ENCODE peak calls at places on chromosomes 2 and 18, in six cellular contexts. Q is SK-N-SH, B is upper lobe of right lung, L is PC-3, J is left ventricle myocardium inferior, A is HCT116. X is an unnamed sample.

GRCh38 chr2:50529600-50530218 is 502.2 kb downstream of the NRXN1 start:
- DNase-seq in Q (peak; percentile 19), B (no peak), L (peak; percentile 70), J (no peak), A (peak; percentile 43), X (no peak)

GRCh38 chr2:136085810-136086209 is 32.1 kb downstream of the CXCR4 start:
- DNase-seq in Q (no peak), B (no peak), L (peak; percentile 74), J (no peak), A (no peak), X (no peak)

GRCh38 chr2:112658820-112659667 is 13.3 kb downstream of the SLC20A1 start:
- DNase-seq in Q (no peak), B (no peak), L (peak; percentile 25), J (no peak), A (no peak), X (no peak)

GRCh38 chr2:10431797-10432196 is 16.3 kb downstream of the ODC1 start:
- DNase-seq in Q (peak; percentile 34), B (no peak), L (no peak), J (no peak), A (no peak), X (no peak)

GRCh38 chr2:96906719-96907404 is 37.0 kb upstream of the SEMA4C start:
- DNase-seq in Q (peak; percentile 71), B (no peak), L (no peak), J (peak; percentile 65), A (no peak), X (no peak)

GRCh38 chr2:65545818-65546217 is 113.4 kb upstream of the SPRED2 start:
- DNase-seq in Q (no peak), B (no peak), L (no peak), J (no peak), A (no peak), X (no peak)

GRCh38 chr2:74457549-74458131 is 598 bp upstream of the WBP1 start:
- DNase-seq in Q (peak; percentile 76), B (peak; percentile 87), L (peak; percentile 72), J (peak; percentile 67), A (no peak), X (peak; percentile 71)

GRCh38 chr2:120465989-120466703 is 120.2 kb downstream of the INHBB start:
- DNase-seq in Q (no peak), B (peak; percentile 53), L (no peak), J (no peak), A (no peak), X (no peak)

GRCh38 chr2:68737717-68738116 is 3.1 kb downstream of the ARHGAP25 start:
- DNase-seq in Q (no peak), B (no peak), L (no peak), J (no peak), A (no peak), X (no peak)

GRCh38 chr2:159228006-159228655 is 58.4 kb downstream of the WDSUB1 start:
- DNase-seq in Q (no peak), B (no peak), L (no peak), J (no peak), A (no peak), X (no peak)

GRCh38 chr2:168669151-168669550 is 133.3 kb upstream of the NOSTRIN start:
- DNase-seq in Q (no peak), B (no peak), L (no peak), J (no peak), A (no peak), X (no peak)

GRCh38 chr2:183898641-183899040 is 699.7 kb upstream of the ZNF804A start:
- DNase-seq in Q (no peak), B (no peak), L (peak; percentile 30), J (no peak), A (no peak), X (no peak)

GRCh38 chr18:59662008-59662701 is 35.1 kb downstream of the CCBE1 start:
- DNase-seq in Q (no peak), B (no peak), L (peak; percentile 88), J (no peak), A (no peak), X (no peak)

GRCh38 chr2:6213056-6213780 is 521.0 kb downstream of the SOX11 start:
- DNase-seq in Q (no peak), B (no peak), L (no peak), J (no peak), A (no peak), X (no peak)

GRCh38 chr2:161415041-161415440 is 1.1 kb upstream of the TBR1 start:
- DNase-seq in Q (peak; percentile 41), B (no peak), L (peak; percentile 31), J (no peak), A (no peak), X (no peak)

GRCh38 chr18:23716516-23716915 is 27.3 kb downstream of the LAMA3 start:
- DNase-seq in Q (no peak), B (no peak), L (no peak), J (no peak), A (no peak), X (no peak)

GRCh38 chr18:40066368-40066767 is 1888.7 kb upstream of the PIK3C3 start:
- DNase-seq in Q (no peak), B (no peak), L (no peak), J (no peak), A (no peak), X (no peak)

GRCh38 chr2:8043295-8043694 is 638.6 kb upstream of the ID2 start:
- DNase-seq in Q (no peak), B (no peak), L (no peak), J (no peak), A (no peak), X (no peak)

GRCh38 chr2:8572712-8573233 is 109.1 kb upstream of the ID2 start:
- DNase-seq in Q (no peak), B (peak; percentile 48), L (no peak), J (no peak), A (no peak), X (no peak)

GRCh38 chr2:174546519-174547506 is 50.8 kb downstream of the WIPF1 start:
- DNase-seq in Q (peak; percentile 47), B (no peak), L (peak; percentile 45), J (no peak), A (peak; percentile 29), X (peak; percentile 8)

GRCh38 chr2:229129738-229130371 is 141.2 kb downstream of the PID1 start:
- DNase-seq in Q (peak; percentile 10), B (no peak), L (peak; percentile 18), J (no peak), A (no peak), X (no peak)

DNA sequence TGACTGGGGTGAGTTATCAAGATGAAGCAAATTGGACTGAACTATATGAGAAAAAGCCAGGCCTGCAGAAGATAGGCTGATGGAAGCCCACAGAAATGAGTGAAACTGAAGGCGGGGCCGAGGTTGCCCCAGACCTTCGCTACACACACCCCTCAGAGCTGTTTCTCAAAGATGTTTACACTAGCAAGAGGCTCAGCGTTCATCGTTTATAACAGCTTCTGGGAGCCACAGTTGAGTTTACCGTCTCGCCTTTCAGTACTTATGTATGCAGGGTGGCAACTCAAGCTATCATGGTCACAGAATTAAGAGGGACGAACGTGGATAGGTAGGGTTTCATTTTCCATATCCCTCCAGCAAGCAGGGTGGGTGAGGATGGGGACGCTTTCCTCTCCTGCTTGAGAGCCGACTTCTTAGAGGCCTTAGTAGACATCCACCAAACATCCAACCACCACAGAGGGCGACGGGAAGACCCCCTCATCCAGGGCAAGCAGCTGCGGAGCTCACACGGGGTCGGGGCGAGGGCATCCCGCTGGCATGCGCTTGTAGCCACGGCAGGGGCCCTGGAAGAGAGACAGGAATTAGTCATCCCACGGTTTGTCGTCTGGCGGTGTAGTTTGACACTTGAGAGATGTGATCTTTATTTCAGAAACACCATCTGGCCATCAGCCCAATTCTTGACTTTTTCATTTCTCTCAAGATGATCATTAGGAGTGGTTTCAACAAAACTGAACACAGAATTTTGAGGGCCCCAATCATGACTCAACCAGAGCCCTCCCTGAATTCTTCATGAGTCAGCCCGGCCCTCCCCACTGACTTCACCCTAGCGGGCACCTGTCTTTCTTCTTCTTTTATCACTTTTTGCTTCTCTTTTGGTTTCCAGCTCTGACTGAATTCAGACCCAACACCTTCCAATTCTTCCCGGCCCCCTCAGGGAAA is 109.1 kb upstream of the CTDP1 start:
- DNase-seq in Q (no peak), B (no peak), L (no peak), J (no peak), A (peak; percentile 73), X (no peak)
- H3K27ac ChIP-seq in Q (no peak overlapping the region), B (no peak overlapping the region), L (no peak overlapping the region), J (no peak overlapping the region), A (peak overlapping the region; percentile 87), X (no peak overlapping the region)

GRCh38 chr2:127810637-127811396 is at the start of gene WDR33:
- DNase-seq in Q (peak; percentile 96), B (peak; percentile 96), L (peak; percentile 93), J (peak; percentile 91), A (peak; percentile 80), X (peak; percentile 87)
- TF ChIP-seq CTCF in Q (no peak), B (no peak), L (peak; percentile 27), J (peak; percentile 22), A (no peak), X (no peak)

DNA sequence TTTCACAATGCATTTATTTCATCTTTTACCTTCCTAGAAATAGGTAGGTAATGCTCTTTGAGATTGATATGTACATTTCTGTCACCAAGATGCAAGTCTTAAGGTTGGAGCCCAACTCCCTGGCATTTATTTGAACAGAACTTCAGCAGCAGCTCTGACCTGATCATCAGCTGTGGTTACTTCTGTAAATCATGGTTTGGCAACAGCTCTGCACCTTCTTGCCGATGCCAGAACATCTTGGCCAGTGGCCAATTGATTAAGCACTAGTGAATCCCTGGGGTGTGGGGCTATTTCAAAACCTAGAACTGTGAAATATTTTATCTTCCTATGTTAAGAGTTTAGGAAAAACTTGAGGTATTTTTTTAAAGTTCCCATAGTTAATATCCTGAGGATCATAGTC is 124.8 kb upstream of the NYAP2 start:
- DNase-seq in Q (peak; percentile 13), B (no peak), L (peak; percentile 82), J (no peak), A (no peak), X (no peak)
- H3K4me3 ChIP-seq in Q (no peak overlapping the region), B (no peak overlapping the region), L (no peak overlapping the region), J (no peak overlapping the region), A (no peak overlapping the region), X (no peak overlapping the region)

DNA sequence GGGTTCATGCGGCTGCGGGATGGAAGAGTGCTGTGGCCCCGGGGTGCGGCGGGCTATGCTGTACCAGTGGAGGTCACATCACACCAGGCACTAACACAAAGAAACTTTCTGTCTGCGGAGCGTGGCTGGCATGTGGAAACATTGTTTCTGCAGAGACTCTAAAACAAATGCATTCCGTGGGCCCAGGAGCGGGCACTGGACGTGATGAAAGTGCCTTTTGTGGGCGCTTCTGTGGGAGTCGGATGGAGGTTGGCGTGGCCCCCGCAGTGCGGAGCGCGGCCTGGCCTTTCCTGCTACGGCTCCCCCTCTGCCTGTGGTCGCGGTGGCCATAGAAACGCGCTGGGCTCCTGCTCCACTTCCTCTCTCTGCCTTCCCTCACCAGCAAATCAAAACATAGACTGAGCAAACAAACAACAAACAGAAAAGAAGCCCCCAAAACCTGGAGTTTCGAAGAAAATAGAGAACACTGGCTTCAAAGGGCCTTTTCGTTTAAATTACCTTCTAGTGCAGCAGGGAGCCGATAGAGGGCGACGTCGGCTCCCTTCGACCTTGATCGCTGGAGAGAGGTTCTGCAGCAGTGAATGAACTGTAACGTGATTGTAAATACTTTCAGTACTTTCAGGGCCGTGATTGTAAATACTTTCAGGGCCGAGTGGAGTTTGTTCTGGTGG is 51.4 kb downstream of the KIF5C start:
- DNase-seq in Q (peak; percentile 63), B (peak; percentile 73), L (peak; percentile 61), J (no peak), A (peak; percentile 33), X (peak; percentile 37)
- H3K27ac ChIP-seq in Q (no peak overlapping the region), B (no peak overlapping the region), L (no peak overlapping the region), J (no peak overlapping the region), A (peak overlapping the region; percentile 58), X (no peak overlapping the region)